ENCODE peak calls at places on chromosomes 4 and X, in five cellular contexts. B, F, L, A and W are unnamed samples.

GRCh38 chr4:122480023-122480422 is 23.5 kb upstream of the IL2 start:
- DNase-seq in B (no peak), F (no peak), L (no peak), A (peak), W (no peak)

GRCh38 chrX:108584617-108585211 is 145.1 kb downstream of the COL4A5 start:
- DNase-seq in B (no peak), F (no peak), L (peak), A (no peak), W (no peak)

GRCh38 chr4:138222041-138222440 is 20.1 kb downstream of the SLC7A11 start:
- DNase-seq in B (no peak), F (no peak), L (no peak), A (no peak), W (no peak)

GRCh38 chr4:69601065-69601464 is 38.4 kb downstream of the UGT2A2 start:
- DNase-seq in B (no peak), F (no peak), L (no peak), A (no peak), W (no peak)

GRCh38 chrX:103674531-103675454 is 11.7 kb downstream of the MORF4L2 start:
- DNase-seq in B (no peak), F (no peak), L (no peak), A (no peak), W (no peak)

GRCh38 chr4:56410247-56410646 is 23.0 kb upstream of the AASDH start:
- DNase-seq in B (no peak), F (no peak), L (peak), A (peak), W (no peak)

GRCh38 chr4:2891294-2891693 is 47.6 kb downstream of the ADD1 start:
- DNase-seq in B (no peak), F (no peak), L (no peak), A (no peak), W (no peak)

GRCh38 chr4:45284400-45285085 is 558.2 kb upstream of the GNPDA2 start:
- DNase-seq in B (no peak), F (no peak), L (no peak), A (no peak), W (no peak)

GRCh38 chrX:119238557-119238956 is 2.5 kb downstream of the PGRMC1 start:
- DNase-seq in B (no peak), F (no peak), L (no peak), A (no peak), W (no peak)

GRCh38 chr4:38868055-38868965 is 704 bp downstream of the FAM114A1 start:
- DNase-seq in B (no peak), F (no peak), L (no peak), A (no peak), W (peak)

GRCh38 chrX:72245461-72246089 is 6.7 kb upstream of the ERCC6L start:
- DNase-seq in B (no peak), F (no peak), L (peak), A (peak), W (no peak)

GRCh38 chr4:2936773-2937145 is 26.4 kb downstream of the NOP14 start:
- DNase-seq in B (no peak), F (peak), L (no peak), A (no peak), W (peak)

GRCh38 chr4:123564758-123565346 is 168.3 kb downstream of the SPRY1 start:
- DNase-seq in B (no peak), F (no peak), L (peak), A (peak), W (no peak)

GRCh38 chr4:126414741-126415140 is 1100.0 kb downstream of the FAT4 start:
- DNase-seq in B (no peak), F (no peak), L (no peak), A (no peak), W (no peak)

GRCh38 chrX:149940015-149940716 is 1.9 kb upstream of the EOLA2 start:
- DNase-seq in B (no peak), F (peak), L (peak), A (peak), W (peak)
- TF ChIP-seq POLR2A in B (no peak), F (no peak), L (no peak), A (peak), W (no peak)

GRCh38 chrX:136910565-136911040 is 30.1 kb upstream of the RBMX start:
- DNase-seq in B (no peak), F (no peak), L (no peak), A (no peak), W (no peak)
- H3K4me3 ChIP-seq in B (peak), F (peak), L (peak), A (no peak), W (peak)

DNA sequence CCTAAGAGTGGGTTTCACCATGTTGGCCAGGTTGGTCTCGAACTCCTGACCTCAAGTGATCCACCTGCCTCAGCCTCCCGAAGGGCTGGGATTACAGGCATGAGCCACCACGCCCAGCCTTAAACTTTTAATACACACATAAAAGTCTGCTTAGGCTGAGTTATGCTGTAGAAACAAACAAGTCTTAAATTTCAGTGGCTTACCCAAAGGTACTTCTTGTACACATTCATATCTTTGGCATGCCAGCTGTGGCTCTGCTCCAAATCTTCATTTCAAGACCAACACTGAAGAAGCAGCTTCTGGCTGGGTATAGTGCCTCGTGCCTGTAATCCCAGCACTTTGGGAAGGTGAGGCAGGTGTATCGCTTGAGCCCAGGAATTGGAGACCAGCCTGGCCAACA is 80.3 kb downstream of the PPEF2 start:
- DNase-seq in B (no peak), F (no peak), L (no peak), A (no peak), W (no peak)
- TF ChIP-seq POLR2AphosphoS5 in B (no peak), F (no peak), L (no peak), A (no peak), W (no peak)

DNA sequence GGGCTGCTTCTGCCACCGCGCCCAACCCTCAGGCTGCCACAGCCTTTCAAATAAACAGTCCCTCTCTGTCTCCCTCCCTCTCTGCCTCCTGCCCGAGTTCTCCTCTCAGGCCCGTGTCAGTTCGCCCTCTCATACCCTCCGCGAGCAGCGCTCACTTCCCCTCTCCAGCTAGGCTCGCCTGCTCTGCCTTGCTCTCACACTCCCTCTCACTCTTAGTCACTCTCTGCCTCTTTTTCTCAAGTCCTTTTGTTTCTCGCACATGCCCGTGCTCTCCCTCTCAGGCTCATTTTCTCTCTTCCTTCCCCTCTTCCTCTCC is 3.2 kb downstream of the EFNB1 start:
- DNase-seq in B (no peak), F (no peak), L (no peak), A (no peak), W (peak)
- TF ChIP-seq POLR2A in B (no peak), F (no peak), L (no peak), A (no peak), W (no peak)

GRCh38 chr4:7800410-7800809 is 139.3 kb downstream of the AFAP1 start:
- DNase-seq in B (no peak), F (no peak), L (no peak), A (no peak), W (no peak)
- H3K4me3 ChIP-seq in B (no peak), F (no peak), L (no peak), A (no peak), W (no peak)